ENCODE peak calls at places on chromosomes 7 and 10, in five cellular contexts. One of them, this sample, is unnamed.
A peak's percentile ranks its signal among the peaks of the same experiment; 100 is the strongest.

GRCh38 chr10:178723-179122 is 43.5 kb downstream of the ZMYND11 start:
- DNase-seq in stimulated activated CD4-positive, alpha-beta T cell treated with anti-CD3 and anti-CD28 coated beads, Interleukin-1b, Interleukin-23, amount 100 ng/mL, for 4 hours: no peak
- DNase-seq in GDM1: no peak
- DNase-seq in non-pigmented ciliary epithelial cell: no peak
- DNase-seq in GM03348: no peak
- DNase-seq in this sample: no peak

GRCh38 chr7:94656925-94657731 is 1.2 kb upstream of the SGCE start:
- DNase-seq in stimulated activated CD4-positive, alpha-beta T cell treated with anti-CD3 and anti-CD28 coated beads, Interleukin-1b, Interleukin-23, amount 100 ng/mL, for 4 hours: peak; percentile 2
- DNase-seq in GDM1: no peak
- DNase-seq in non-pigmented ciliary epithelial cell: no peak
- DNase-seq in GM03348: no peak
- DNase-seq in this sample: peak; percentile 66

GRCh38 chr10:86130737-86131475 is 235.7 kb downstream of the GRID1 start:
- DNase-seq in stimulated activated CD4-positive, alpha-beta T cell treated with anti-CD3 and anti-CD28 coated beads, Interleukin-1b, Interleukin-23, amount 100 ng/mL, for 4 hours: no peak
- DNase-seq in GDM1: no peak
- DNase-seq in non-pigmented ciliary epithelial cell: no peak
- DNase-seq in GM03348: no peak
- DNase-seq in this sample: no peak

GRCh38 chr7:48511021-48511579 is 339.8 kb downstream of the ABCA13 start:
- DNase-seq in stimulated activated CD4-positive, alpha-beta T cell treated with anti-CD3 and anti-CD28 coated beads, Interleukin-1b, Interleukin-23, amount 100 ng/mL, for 4 hours: no peak
- DNase-seq in GDM1: no peak
- DNase-seq in non-pigmented ciliary epithelial cell: no peak
- DNase-seq in GM03348: no peak
- DNase-seq in this sample: no peak

GRCh38 chr10:92204238-92204637 is 86.6 kb downstream of the CPEB3 start:
- DNase-seq in stimulated activated CD4-positive, alpha-beta T cell treated with anti-CD3 and anti-CD28 coated beads, Interleukin-1b, Interleukin-23, amount 100 ng/mL, for 4 hours: no peak
- DNase-seq in GDM1: no peak
- DNase-seq in non-pigmented ciliary epithelial cell: no peak
- DNase-seq in GM03348: no peak
- DNase-seq in this sample: no peak

GRCh38 chr10:77603529-77603927 is 34.1 kb downstream of the KCNMA1 start:
- DNase-seq in stimulated activated CD4-positive, alpha-beta T cell treated with anti-CD3 and anti-CD28 coated beads, Interleukin-1b, Interleukin-23, amount 100 ng/mL, for 4 hours: no peak
- DNase-seq in GDM1: peak; percentile 13
- DNase-seq in non-pigmented ciliary epithelial cell: no peak
- DNase-seq in GM03348: no peak
- DNase-seq in this sample: peak; percentile 39

GRCh38 chr7:144468990-144469732 is 65.7 kb upstream of the NOBOX start:
- DNase-seq in stimulated activated CD4-positive, alpha-beta T cell treated with anti-CD3 and anti-CD28 coated beads, Interleukin-1b, Interleukin-23, amount 100 ng/mL, for 4 hours: no peak
- DNase-seq in GDM1: no peak
- DNase-seq in non-pigmented ciliary epithelial cell: no peak
- DNase-seq in GM03348: no peak
- DNase-seq in this sample: no peak

GRCh38 chr10:128007971-128008370 is 101.1 kb downstream of the PTPRE start:
- DNase-seq in stimulated activated CD4-positive, alpha-beta T cell treated with anti-CD3 and anti-CD28 coated beads, Interleukin-1b, Interleukin-23, amount 100 ng/mL, for 4 hours: no peak
- DNase-seq in GDM1: no peak
- DNase-seq in non-pigmented ciliary epithelial cell: no peak
- DNase-seq in GM03348: no peak
- DNase-seq in this sample: no peak

GRCh38 chr7:101169838-101170531 is 4.6 kb upstream of the VGF start:
- DNase-seq in stimulated activated CD4-positive, alpha-beta T cell treated with anti-CD3 and anti-CD28 coated beads, Interleukin-1b, Interleukin-23, amount 100 ng/mL, for 4 hours: peak; percentile 79
- DNase-seq in GDM1: peak; percentile 42
- DNase-seq in non-pigmented ciliary epithelial cell: no peak
- DNase-seq in GM03348: peak; percentile 86
- DNase-seq in this sample: peak; percentile 45

GRCh38 chr10:102065561-102066420 is 642 bp downstream of the HPS6 start:
- DNase-seq in stimulated activated CD4-positive, alpha-beta T cell treated with anti-CD3 and anti-CD28 coated beads, Interleukin-1b, Interleukin-23, amount 100 ng/mL, for 4 hours: no peak
- DNase-seq in GDM1: no peak
- DNase-seq in non-pigmented ciliary epithelial cell: no peak
- DNase-seq in GM03348: peak; percentile 67
- DNase-seq in this sample: no peak

GRCh38 chr7:102840404-102840803 is 72.4 kb upstream of the LRRC17 start:
- DNase-seq in stimulated activated CD4-positive, alpha-beta T cell treated with anti-CD3 and anti-CD28 coated beads, Interleukin-1b, Interleukin-23, amount 100 ng/mL, for 4 hours: no peak
- DNase-seq in GDM1: no peak
- DNase-seq in non-pigmented ciliary epithelial cell: no peak
- DNase-seq in GM03348: no peak
- DNase-seq in this sample: no peak

GRCh38 chr10:63264852-63265617 is 131.9 kb downstream of the NRBF2 start:
- DNase-seq in stimulated activated CD4-positive, alpha-beta T cell treated with anti-CD3 and anti-CD28 coated beads, Interleukin-1b, Interleukin-23, amount 100 ng/mL, for 4 hours: no peak
- DNase-seq in GDM1: peak; percentile 12
- DNase-seq in non-pigmented ciliary epithelial cell: no peak
- DNase-seq in GM03348: peak; percentile 51
- DNase-seq in this sample: peak; percentile 67